ENCODE peak calls at places on chromosomes 4 and X, in six cellular contexts. C is kidney tubule cell; L is stimulated activated CD4-positive, alpha-beta T cell treated with anti-CD3 and anti-CD28 coated beads, Interleukin-12 subunit alpha, Interleukin-12 subunit beta, amount 100 ng/mL, for 24 hours; F is EH; G is left colon; W is ascending aorta. S is an unnamed sample.

GRCh38 chr4:100630341-100630740 is 112.5 kb upstream of the EMCN start:
- DNase-seq in C (no peak), L (no peak), F (no peak), G (no peak), W (no peak), S (no peak)

GRCh38 chr4:145909331-145909730 is 29.3 kb downstream of the ZNF827 start:
- DNase-seq in C (peak), L (no peak), F (peak), G (peak), W (no peak), S (no peak)

GRCh38 chrX:147803948-147804347 is 107.8 kb upstream of the FMR1 start:
- DNase-seq in C (peak), L (no peak), F (no peak), G (no peak), W (no peak), S (no peak)

GRCh38 chr4:123939621-123940020 is 543.0 kb downstream of the SPRY1 start:
- DNase-seq in C (peak), L (no peak), F (peak), G (no peak), W (no peak), S (peak)

GRCh38 chr4:69781458-69782418 is 21.3 kb upstream of the SULT1B1 start:
- DNase-seq in C (no peak), L (no peak), F (no peak), G (no peak), W (no peak), S (no peak)

GRCh38 chr4:8467016-8467415 is 26.4 kb downstream of the TRMT44 start:
- DNase-seq in C (no peak), L (no peak), F (no peak), G (no peak), W (no peak), S (no peak)

GRCh38 chr4:139453041-139453370 is 915 bp upstream of the RAB33B start:
- DNase-seq in C (peak), L (peak), F (no peak), G (no peak), W (no peak), S (peak)

GRCh38 chr4:105453550-105454201 is 20.2 kb downstream of the PPA2 start:
- DNase-seq in C (peak), L (no peak), F (no peak), G (no peak), W (no peak), S (no peak)

GRCh38 chr4:140156529-140157171 is 2.7 kb upstream of the MAML3 start:
- DNase-seq in C (no peak), L (no peak), F (no peak), G (no peak), W (no peak), S (no peak)

GRCh38 chr4:86961103-86961502 is 26.3 kb downstream of the AFF1 start:
- DNase-seq in C (no peak), L (no peak), F (no peak), G (no peak), W (no peak), S (no peak)

GRCh38 chr4:90187148-90187884 is 60.1 kb downstream of the CCSER1 start:
- DNase-seq in C (no peak), L (no peak), F (no peak), G (no peak), W (no peak), S (no peak)

GRCh38 chr4:102405706-102406510 is 60.6 kb upstream of the SLC39A8 start:
- DNase-seq in C (no peak), L (no peak), F (no peak), G (no peak), W (no peak), S (no peak)

GRCh38 chrX:118219866-118220265 is 103.3 kb upstream of the KLHL13 start:
- DNase-seq in C (no peak), L (no peak), F (no peak), G (no peak), W (no peak), S (no peak)

GRCh38 chrX:22060451-22060940 is 28.4 kb downstream of the PHEX start:
- DNase-seq in C (peak), L (no peak), F (peak), G (no peak), W (no peak), S (peak)